ENCODE peak calls at places on chromosomes 3 and 15, in nine cellular contexts. One of them, this sample, is unnamed.

GRCh38 chr15:84151205-84151931 is 84.2 kb upstream of the GOLGA6L4 start:
- DNase-seq in AG04450: no peak
- DNase-seq in PC-3: no peak
- DNase-seq in fibroblast of pulmonary artery: peak
- DNase-seq in choroid plexus epithelial cell: no peak
- DNase-seq in heart left ventricle: no peak
- DNase-seq in stomach: no peak
- DNase-seq in cardiac muscle cell: no peak
- DNase-seq in cardiac fibroblast: peak
- DNase-seq in this sample: no peak

GRCh38 chr15:42139596-42139995 is 16.8 kb downstream of the PLA2G4F start:
- DNase-seq in AG04450: no peak
- DNase-seq in fibroblast of pulmonary artery: no peak
- DNase-seq in choroid plexus epithelial cell: no peak
- DNase-seq in heart left ventricle: no peak
- DNase-seq in stomach: peak
- DNase-seq in PC-3: no peak
- DNase-seq in cardiac muscle cell: no peak
- DNase-seq in cardiac fibroblast: no peak
- DNase-seq in this sample: no peak

GRCh38 chr3:197590313-197590962 is 34.7 kb upstream of the BDH1 start:
- DNase-seq in cardiac muscle cell: no peak
- DNase-seq in heart left ventricle: no peak
- DNase-seq in AG04450: no peak
- DNase-seq in choroid plexus epithelial cell: no peak
- DNase-seq in cardiac fibroblast: no peak
- DNase-seq in stomach: peak
- DNase-seq in PC-3: peak
- DNase-seq in fibroblast of pulmonary artery: no peak
- DNase-seq in this sample: no peak

GRCh38 chr3:9207076-9207763 is 42.2 kb downstream of the SRGAP3 start:
- DNase-seq in cardiac fibroblast: no peak
- DNase-seq in choroid plexus epithelial cell: no peak
- DNase-seq in PC-3: no peak
- DNase-seq in cardiac muscle cell: no peak
- DNase-seq in AG04450: no peak
- DNase-seq in stomach: no peak
- DNase-seq in fibroblast of pulmonary artery: no peak
- DNase-seq in heart left ventricle: no peak
- DNase-seq in this sample: no peak

GRCh38 chr15:39597751-39598185 is 16.9 kb downstream of the THBS1 start:
- DNase-seq in heart left ventricle: no peak
- DNase-seq in stomach: no peak
- DNase-seq in choroid plexus epithelial cell: no peak
- DNase-seq in AG04450: no peak
- DNase-seq in cardiac muscle cell: no peak
- DNase-seq in PC-3: peak
- DNase-seq in cardiac fibroblast: peak
- DNase-seq in fibroblast of pulmonary artery: peak
- DNase-seq in this sample: no peak

GRCh38 chr3:108486910-108487309 is 23.5 kb downstream of the MYH15 start:
- DNase-seq in heart left ventricle: peak
- DNase-seq in fibroblast of pulmonary artery: peak
- DNase-seq in cardiac muscle cell: peak
- DNase-seq in PC-3: peak
- DNase-seq in stomach: no peak
- DNase-seq in cardiac fibroblast: peak
- DNase-seq in choroid plexus epithelial cell: peak
- DNase-seq in AG04450: no peak
- DNase-seq in this sample: no peak

GRCh38 chr3:15284121-15284889 is 48.1 kb downstream of the SH3BP5 start:
- DNase-seq in PC-3: peak
- DNase-seq in stomach: no peak
- DNase-seq in cardiac muscle cell: peak
- DNase-seq in AG04450: no peak
- DNase-seq in fibroblast of pulmonary artery: peak
- DNase-seq in heart left ventricle: peak
- DNase-seq in cardiac fibroblast: peak
- DNase-seq in choroid plexus epithelial cell: no peak
- DNase-seq in this sample: no peak

GRCh38 chr15:59296181-59296617 is 76.5 kb downstream of the MYO1E start:
- DNase-seq in stomach: no peak
- DNase-seq in AG04450: peak
- DNase-seq in choroid plexus epithelial cell: peak
- DNase-seq in fibroblast of pulmonary artery: peak
- DNase-seq in PC-3: peak
- DNase-seq in cardiac muscle cell: no peak
- DNase-seq in cardiac fibroblast: peak
- DNase-seq in heart left ventricle: no peak
- DNase-seq in this sample: no peak

GRCh38 chr3:134652409-134652831 is 1.6 kb upstream of the KY start:
- DNase-seq in AG04450: no peak
- DNase-seq in cardiac muscle cell: no peak
- DNase-seq in stomach: peak
- DNase-seq in heart left ventricle: no peak
- DNase-seq in choroid plexus epithelial cell: peak
- DNase-seq in cardiac fibroblast: peak
- DNase-seq in PC-3: no peak
- DNase-seq in fibroblast of pulmonary artery: peak
- DNase-seq in this sample: peak

GRCh38 chr3:97793415-97794019 is 28.3 kb upstream of the CRYBG3 start:
- DNase-seq in choroid plexus epithelial cell: peak
- DNase-seq in heart left ventricle: peak
- DNase-seq in PC-3: peak
- DNase-seq in stomach: no peak
- DNase-seq in fibroblast of pulmonary artery: peak
- DNase-seq in cardiac fibroblast: peak
- DNase-seq in AG04450: peak
- DNase-seq in cardiac muscle cell: peak
- DNase-seq in this sample: peak

GRCh38 chr3:69094467-69095205 is 9.9 kb downstream of the ARL6IP5 start:
- DNase-seq in stomach: no peak
- DNase-seq in PC-3: no peak
- DNase-seq in choroid plexus epithelial cell: peak
- DNase-seq in heart left ventricle: no peak
- DNase-seq in AG04450: no peak
- DNase-seq in cardiac fibroblast: peak
- DNase-seq in cardiac muscle cell: no peak
- DNase-seq in fibroblast of pulmonary artery: peak
- DNase-seq in this sample: peak

GRCh38 chr3:129382366-129382765 is 46.1 kb downstream of the EFCAB12 start:
- DNase-seq in AG04450: no peak
- DNase-seq in stomach: no peak
- DNase-seq in choroid plexus epithelial cell: no peak
- DNase-seq in cardiac muscle cell: no peak
- DNase-seq in cardiac fibroblast: no peak
- DNase-seq in PC-3: no peak
- DNase-seq in heart left ventricle: no peak
- DNase-seq in fibroblast of pulmonary artery: no peak
- DNase-seq in this sample: no peak

GRCh38 chr3:71063768-71064287 is 519.7 kb downstream of the FOXP1 start:
- DNase-seq in cardiac fibroblast: no peak
- DNase-seq in fibroblast of pulmonary artery: peak
- DNase-seq in cardiac muscle cell: peak
- DNase-seq in heart left ventricle: peak
- DNase-seq in PC-3: peak
- DNase-seq in AG04450: no peak
- DNase-seq in choroid plexus epithelial cell: peak
- DNase-seq in stomach: no peak
- DNase-seq in this sample: no peak

GRCh38 chr3:50533346-50533745 is 29.9 kb upstream of the CACNA2D2 start:
- DNase-seq in cardiac muscle cell: no peak
- DNase-seq in fibroblast of pulmonary artery: no peak
- DNase-seq in cardiac fibroblast: no peak
- DNase-seq in AG04450: no peak
- DNase-seq in PC-3: no peak
- DNase-seq in heart left ventricle: no peak
- DNase-seq in stomach: no peak
- DNase-seq in choroid plexus epithelial cell: no peak
- DNase-seq in this sample: no peak

GRCh38 chr3:50531201-50531600 is 27.8 kb upstream of the CACNA2D2 start:
- DNase-seq in heart left ventricle: no peak
- DNase-seq in cardiac fibroblast: no peak
- DNase-seq in cardiac muscle cell: no peak
- DNase-seq in PC-3: no peak
- DNase-seq in stomach: no peak
- DNase-seq in fibroblast of pulmonary artery: no peak
- DNase-seq in AG04450: no peak
- DNase-seq in choroid plexus epithelial cell: no peak
- DNase-seq in this sample: no peak

GRCh38 chr3:50525987-50526386 is 22.6 kb upstream of the CACNA2D2 start:
- DNase-seq in cardiac fibroblast: peak
- DNase-seq in PC-3: peak
- DNase-seq in choroid plexus epithelial cell: peak
- DNase-seq in AG04450: no peak
- DNase-seq in cardiac muscle cell: peak
- DNase-seq in heart left ventricle: no peak
- DNase-seq in fibroblast of pulmonary artery: peak
- DNase-seq in stomach: peak
- DNase-seq in this sample: peak

GRCh38 chr3:50532062-50532705 is 28.8 kb upstream of the CACNA2D2 start:
- DNase-seq in heart left ventricle: no peak
- DNase-seq in cardiac fibroblast: no peak
- DNase-seq in choroid plexus epithelial cell: peak
- DNase-seq in AG04450: no peak
- DNase-seq in PC-3: no peak
- DNase-seq in stomach: no peak
- DNase-seq in fibroblast of pulmonary artery: no peak
- DNase-seq in cardiac muscle cell: no peak
- DNase-seq in this sample: no peak

DNA sequence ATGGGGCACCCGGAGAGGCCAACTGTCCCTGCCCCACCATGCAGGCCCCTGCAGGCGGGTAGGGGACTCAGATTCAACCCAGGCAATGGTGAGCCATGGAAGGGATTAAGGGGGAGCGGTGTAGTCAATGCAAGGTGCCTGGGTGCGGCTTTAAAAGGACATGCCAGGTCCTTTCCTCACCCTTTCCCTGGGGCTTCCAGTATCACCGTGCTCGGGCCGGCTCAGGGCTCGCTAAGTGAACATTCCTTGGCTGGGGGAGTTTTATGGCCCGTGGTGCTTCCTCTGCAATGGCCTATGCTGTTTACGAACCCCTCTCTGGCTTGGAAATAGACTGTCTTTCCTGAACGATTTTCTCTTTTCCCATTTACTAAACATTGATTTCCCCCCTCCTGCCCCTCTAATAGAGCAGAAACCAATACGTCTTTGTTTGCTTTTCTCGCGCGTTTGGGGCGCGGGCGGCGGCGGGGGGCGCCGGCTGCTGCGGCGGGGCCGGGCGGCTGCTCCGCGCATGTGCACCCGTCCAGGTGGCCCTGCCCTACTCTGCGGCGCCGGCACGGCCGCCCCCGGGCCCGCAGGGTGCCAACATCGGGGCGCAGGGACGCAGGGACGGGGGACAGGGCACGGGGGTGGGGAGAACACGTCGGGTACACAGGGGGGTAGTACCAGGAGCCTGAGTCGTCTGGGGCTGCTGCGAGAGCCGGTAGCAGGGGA is 26.7 kb upstream of the CACNA2D2 start:
- DNase-seq in choroid plexus epithelial cell: no peak
- DNase-seq in stomach: no peak
- DNase-seq in cardiac muscle cell: no peak
- DNase-seq in PC-3: no peak
- DNase-seq in heart left ventricle: no peak
- DNase-seq in cardiac fibroblast: no peak
- DNase-seq in AG04450: no peak
- DNase-seq in fibroblast of pulmonary artery: no peak
- DNase-seq in this sample: no peak
- H3K4me3 ChIP-seq in choroid plexus epithelial cell: no peak
- H3K4me3 ChIP-seq in stomach: peak
- H3K4me3 ChIP-seq in cardiac muscle cell: no peak
- H3K4me3 ChIP-seq in PC-3: no peak
- H3K4me3 ChIP-seq in heart left ventricle: no peak
- H3K4me3 ChIP-seq in cardiac fibroblast: no peak
- H3K4me3 ChIP-seq in AG04450: no peak
- H3K4me3 ChIP-seq in fibroblast of pulmonary artery: no peak
- H3K4me3 ChIP-seq in this sample: no peak

GRCh38 chr15:100022426-100022825 is 289.2 kb upstream of the LYSMD4 start:
- DNase-seq in cardiac muscle cell: no peak
- DNase-seq in AG04450: no peak
- DNase-seq in stomach: no peak
- DNase-seq in cardiac fibroblast: no peak
- DNase-seq in PC-3: no peak
- DNase-seq in heart left ventricle: no peak
- DNase-seq in choroid plexus epithelial cell: no peak
- DNase-seq in fibroblast of pulmonary artery: no peak
- DNase-seq in this sample: no peak
- TF ChIP-seq CTCF in cardiac muscle cell: no peak
- TF ChIP-seq CTCF in AG04450: no peak
- TF ChIP-seq CTCF in stomach: no peak
- TF ChIP-seq CTCF in cardiac fibroblast: no peak
- TF ChIP-seq CTCF in PC-3: no peak
- TF ChIP-seq CTCF in heart left ventricle: no peak
- TF ChIP-seq CTCF in choroid plexus epithelial cell: no peak
- TF ChIP-seq CTCF in fibroblast of pulmonary artery: no peak
- TF ChIP-seq CTCF in this sample: no peak

DNA sequence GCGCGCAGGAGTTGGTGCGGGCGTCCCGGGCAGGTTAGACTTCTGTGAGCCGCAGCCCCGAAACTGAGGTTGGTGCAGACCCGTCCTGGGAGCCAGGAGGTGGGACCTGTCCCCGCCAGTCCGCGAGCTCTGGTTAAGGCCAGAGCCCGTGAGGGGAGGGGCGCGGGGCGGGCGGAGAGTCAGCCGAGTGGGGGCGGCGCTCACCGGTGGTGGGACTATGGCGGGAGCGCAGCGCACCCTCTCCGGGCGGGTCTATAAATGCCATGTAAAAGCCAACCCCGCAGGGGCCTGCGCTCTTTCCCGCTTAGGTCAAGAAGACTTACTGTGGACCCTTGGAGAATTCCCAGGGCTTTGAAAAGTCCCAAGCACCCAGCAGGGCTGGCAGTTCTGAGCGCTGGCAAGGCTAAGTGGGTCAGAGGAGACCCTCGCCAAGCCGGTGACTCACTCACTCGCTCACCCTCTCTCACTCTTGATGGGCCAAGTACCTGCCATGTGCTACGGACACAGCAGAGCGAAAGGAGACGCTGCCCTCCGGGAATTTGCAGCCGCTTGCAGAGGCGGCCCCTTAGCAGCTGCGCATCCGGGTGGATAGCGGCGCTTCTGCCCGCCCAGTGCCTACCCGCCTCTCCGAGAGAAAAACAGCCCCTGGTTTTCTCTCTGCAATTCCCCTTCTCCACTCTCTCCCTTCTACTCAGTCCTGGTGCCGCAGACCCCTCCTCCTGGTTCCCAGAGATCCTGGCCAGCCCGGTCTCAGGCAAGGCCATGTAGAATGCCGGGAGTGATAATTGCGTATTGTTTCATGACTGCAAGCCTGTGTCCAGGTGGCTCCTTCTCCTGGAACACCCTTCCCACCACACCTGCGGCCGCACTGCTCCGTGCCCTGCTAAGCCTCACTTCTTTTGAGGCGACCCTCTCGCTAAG is at the start of gene ALDH1L1:
- DNase-seq in heart left ventricle: peak
- DNase-seq in choroid plexus epithelial cell: peak
- DNase-seq in fibroblast of pulmonary artery: peak
- DNase-seq in cardiac muscle cell: peak
- DNase-seq in cardiac fibroblast: peak
- DNase-seq in PC-3: no peak
- DNase-seq in stomach: peak
- DNase-seq in AG04450: no peak
- DNase-seq in this sample: no peak
- H3K4me3 ChIP-seq in heart left ventricle: peak
- H3K4me3 ChIP-seq in choroid plexus epithelial cell: peak
- H3K4me3 ChIP-seq in fibroblast of pulmonary artery: peak
- H3K4me3 ChIP-seq in cardiac muscle cell: peak
- H3K4me3 ChIP-seq in cardiac fibroblast: peak
- H3K4me3 ChIP-seq in PC-3: no peak
- H3K4me3 ChIP-seq in stomach: peak
- H3K4me3 ChIP-seq in AG04450: peak
- H3K4me3 ChIP-seq in this sample: no peak

GRCh38 chr3:38359038-38359437 is 12.5 kb downstream of the XYLB start:
- DNase-seq in heart left ventricle: no peak
- DNase-seq in fibroblast of pulmonary artery: no peak
- DNase-seq in choroid plexus epithelial cell: no peak
- DNase-seq in stomach: no peak
- DNase-seq in cardiac fibroblast: no peak
- DNase-seq in PC-3: no peak
- DNase-seq in cardiac muscle cell: no peak
- DNase-seq in AG04450: no peak
- DNase-seq in this sample: no peak
- TF ChIP-seq CTCF in heart left ventricle: no peak
- TF ChIP-seq CTCF in fibroblast of pulmonary artery: no peak
- TF ChIP-seq CTCF in choroid plexus epithelial cell: no peak
- TF ChIP-seq CTCF in stomach: no peak
- TF ChIP-seq CTCF in cardiac fibroblast: no peak
- TF ChIP-seq CTCF in PC-3: no peak
- TF ChIP-seq CTCF in cardiac muscle cell: no peak
- TF ChIP-seq CTCF in AG04450: no peak
- TF ChIP-seq CTCF in this sample: no peak